ENCODE peak calls at places on chromosome 22, in nine cellular contexts. One of them, this sample, is unnamed. For H3K9me3, the result is how much of the 10 kb centered on the place peaks cover.

GRCh38 chr22:17086750-17087149 is 1.9 kb downstream of the IL17RA start:
- DNase-seq in adrenal gland: no peak
- DNase-seq in tibial nerve: no peak
- DNase-seq in AG04450: no peak
- DNase-seq in body of pancreas: no peak
- DNase-seq in heart left ventricle: no peak
- DNase-seq in pancreas: no peak
- DNase-seq in upper lobe of right lung: peak
- DNase-seq in cardiac muscle cell: no peak
- DNase-seq in this sample: no peak

GRCh38 chr22:28899199-28899853 is 16.0 kb downstream of the ZNRF3 start:
- DNase-seq in adrenal gland: no peak
- DNase-seq in tibial nerve: no peak
- DNase-seq in AG04450: no peak
- DNase-seq in body of pancreas: no peak
- DNase-seq in heart left ventricle: no peak
- DNase-seq in pancreas: no peak
- DNase-seq in upper lobe of right lung: no peak
- DNase-seq in cardiac muscle cell: no peak
- DNase-seq in this sample: peak

GRCh38 chr22:35399114-35399677 is 744 bp upstream of the MCM5 start:
- DNase-seq in adrenal gland: no peak
- DNase-seq in tibial nerve: no peak
- DNase-seq in AG04450: no peak
- DNase-seq in body of pancreas: no peak
- DNase-seq in heart left ventricle: no peak
- DNase-seq in pancreas: no peak
- DNase-seq in upper lobe of right lung: no peak
- DNase-seq in cardiac muscle cell: no peak
- DNase-seq in this sample: no peak

GRCh38 chr22:17205432-17205831 is 13.8 kb downstream of the ADA2 start:
- DNase-seq in adrenal gland: no peak
- DNase-seq in tibial nerve: no peak
- DNase-seq in AG04450: no peak
- DNase-seq in body of pancreas: no peak
- DNase-seq in heart left ventricle: no peak
- DNase-seq in pancreas: no peak
- DNase-seq in upper lobe of right lung: no peak
- DNase-seq in cardiac muscle cell: no peak
- DNase-seq in this sample: no peak

GRCh38 chr22:25545677-25546076 is 18.8 kb upstream of the GRK3 start:
- DNase-seq in adrenal gland: no peak
- DNase-seq in tibial nerve: no peak
- DNase-seq in AG04450: no peak
- DNase-seq in body of pancreas: no peak
- DNase-seq in heart left ventricle: no peak
- DNase-seq in pancreas: no peak
- DNase-seq in upper lobe of right lung: no peak
- DNase-seq in cardiac muscle cell: no peak
- DNase-seq in this sample: no peak

GRCh38 chr22:50507991-50508884 is at the start of gene NCAPH2:
- DNase-seq in adrenal gland: peak
- DNase-seq in tibial nerve: peak
- DNase-seq in AG04450: peak
- DNase-seq in body of pancreas: peak
- DNase-seq in heart left ventricle: peak
- DNase-seq in pancreas: peak
- DNase-seq in upper lobe of right lung: peak
- DNase-seq in cardiac muscle cell: no peak
- DNase-seq in this sample: no peak

GRCh38 chr22:24953294-24954113 is 988 bp downstream of the KIAA1671 start:
- DNase-seq in adrenal gland: peak
- DNase-seq in tibial nerve: no peak
- DNase-seq in AG04450: no peak
- DNase-seq in body of pancreas: peak
- DNase-seq in heart left ventricle: peak
- DNase-seq in pancreas: peak
- DNase-seq in upper lobe of right lung: peak
- DNase-seq in cardiac muscle cell: peak
- DNase-seq in this sample: no peak

GRCh38 chr22:25141994-25142620 is 57.6 kb upstream of the CRYBB3 start:
- DNase-seq in adrenal gland: peak
- DNase-seq in tibial nerve: no peak
- DNase-seq in AG04450: no peak
- DNase-seq in body of pancreas: no peak
- DNase-seq in heart left ventricle: no peak
- DNase-seq in pancreas: no peak
- DNase-seq in upper lobe of right lung: no peak
- DNase-seq in cardiac muscle cell: no peak
- DNase-seq in this sample: no peak

GRCh38 chr22:27801197-27801615 is 350 bp downstream of the MN1 start:
- DNase-seq in adrenal gland: no peak
- DNase-seq in tibial nerve: no peak
- DNase-seq in AG04450: no peak
- DNase-seq in body of pancreas: no peak
- DNase-seq in heart left ventricle: no peak
- DNase-seq in pancreas: no peak
- DNase-seq in upper lobe of right lung: peak
- DNase-seq in cardiac muscle cell: peak
- DNase-seq in this sample: no peak

GRCh38 chr22:21450320-21450831 is 16.8 kb upstream of the TMEM191C start:
- DNase-seq in adrenal gland: peak
- DNase-seq in tibial nerve: peak
- DNase-seq in AG04450: no peak
- DNase-seq in body of pancreas: peak
- DNase-seq in heart left ventricle: peak
- DNase-seq in pancreas: no peak
- DNase-seq in upper lobe of right lung: peak
- DNase-seq in cardiac muscle cell: no peak
- DNase-seq in this sample: no peak

GRCh38 chr22:35782504-35782903 is 64.8 kb downstream of the APOL5 start:
- DNase-seq in adrenal gland: no peak
- DNase-seq in tibial nerve: no peak
- DNase-seq in AG04450: no peak
- DNase-seq in body of pancreas: no peak
- DNase-seq in heart left ventricle: no peak
- DNase-seq in pancreas: no peak
- DNase-seq in upper lobe of right lung: no peak
- DNase-seq in cardiac muscle cell: no peak
- DNase-seq in this sample: no peak

GRCh38 chr22:41340357-41340756 is 39.0 kb downstream of the ZC3H7B start:
- DNase-seq in adrenal gland: no peak
- DNase-seq in tibial nerve: no peak
- DNase-seq in AG04450: no peak
- DNase-seq in body of pancreas: no peak
- DNase-seq in heart left ventricle: no peak
- DNase-seq in pancreas: no peak
- DNase-seq in upper lobe of right lung: no peak
- DNase-seq in cardiac muscle cell: no peak
- DNase-seq in this sample: no peak

GRCh38 chr22:24550028-24550901 is 4.7 kb downstream of the GUCD1 start:
- DNase-seq in adrenal gland: no peak
- DNase-seq in tibial nerve: no peak
- DNase-seq in AG04450: no peak
- DNase-seq in body of pancreas: peak
- DNase-seq in heart left ventricle: no peak
- DNase-seq in pancreas: peak
- DNase-seq in upper lobe of right lung: no peak
- DNase-seq in cardiac muscle cell: no peak
- DNase-seq in this sample: no peak

GRCh38 chr22:30245181-30245984 is 1.2 kb downstream of the LIF start:
- DNase-seq in adrenal gland: no peak
- DNase-seq in tibial nerve: no peak
- DNase-seq in AG04450: no peak
- DNase-seq in body of pancreas: no peak
- DNase-seq in heart left ventricle: no peak
- DNase-seq in pancreas: no peak
- DNase-seq in upper lobe of right lung: no peak
- DNase-seq in cardiac muscle cell: no peak
- DNase-seq in this sample: no peak

GRCh38 chr22:39908737-39909136 is 7.9 kb downstream of the GRAP2 start:
- DNase-seq in adrenal gland: no peak
- DNase-seq in tibial nerve: no peak
- DNase-seq in AG04450: no peak
- DNase-seq in body of pancreas: no peak
- DNase-seq in heart left ventricle: no peak
- DNase-seq in pancreas: no peak
- DNase-seq in upper lobe of right lung: no peak
- DNase-seq in cardiac muscle cell: no peak
- DNase-seq in this sample: no peak

GRCh38 chr22:24363243-24363642 is 64.2 kb upstream of the ADORA2A start:
- DNase-seq in adrenal gland: no peak
- DNase-seq in tibial nerve: no peak
- DNase-seq in AG04450: no peak
- DNase-seq in body of pancreas: no peak
- DNase-seq in heart left ventricle: no peak
- DNase-seq in pancreas: no peak
- DNase-seq in upper lobe of right lung: no peak
- DNase-seq in cardiac muscle cell: no peak
- DNase-seq in this sample: no peak

GRCh38 chr22:17264321-17265052 is 45.3 kb upstream of the ADA2 start:
- DNase-seq in adrenal gland: no peak
- DNase-seq in tibial nerve: no peak
- DNase-seq in AG04450: no peak
- DNase-seq in body of pancreas: no peak
- DNase-seq in heart left ventricle: peak
- DNase-seq in pancreas: no peak
- DNase-seq in upper lobe of right lung: no peak
- DNase-seq in cardiac muscle cell: peak
- DNase-seq in this sample: no peak

GRCh38 chr22:39463931-39464390 is 7.1 kb downstream of the MGAT3 start:
- DNase-seq in adrenal gland: no peak
- DNase-seq in tibial nerve: no peak
- DNase-seq in AG04450: no peak
- DNase-seq in body of pancreas: no peak
- DNase-seq in heart left ventricle: peak
- DNase-seq in pancreas: no peak
- DNase-seq in upper lobe of right lung: peak
- DNase-seq in cardiac muscle cell: no peak
- DNase-seq in this sample: no peak

GRCh38 chr22:19951351-19951750 is 9.7 kb upstream of the TXNRD2 start:
- DNase-seq in adrenal gland: peak
- DNase-seq in tibial nerve: no peak
- DNase-seq in AG04450: no peak
- DNase-seq in body of pancreas: peak
- DNase-seq in heart left ventricle: no peak
- DNase-seq in pancreas: no peak
- DNase-seq in upper lobe of right lung: no peak
- DNase-seq in cardiac muscle cell: no peak
- DNase-seq in this sample: no peak
- H3K27ac ChIP-seq in adrenal gland: peak
- H3K27ac ChIP-seq in tibial nerve: no peak
- H3K27ac ChIP-seq in AG04450: no peak
- H3K27ac ChIP-seq in body of pancreas: peak
- H3K27ac ChIP-seq in heart left ventricle: no peak
- H3K27ac ChIP-seq in pancreas: no peak
- H3K27ac ChIP-seq in upper lobe of right lung: no peak
- H3K27ac ChIP-seq in cardiac muscle cell: no peak
- H3K27ac ChIP-seq in this sample: no peak

GRCh38 chr22:22460635-22461034 is 47.9 kb downstream of the ZNF280B start:
- DNase-seq in adrenal gland: no peak
- DNase-seq in tibial nerve: no peak
- DNase-seq in AG04450: no peak
- DNase-seq in body of pancreas: no peak
- DNase-seq in heart left ventricle: no peak
- DNase-seq in pancreas: no peak
- DNase-seq in upper lobe of right lung: no peak
- DNase-seq in cardiac muscle cell: no peak
- DNase-seq in this sample: no peak
- TF ChIP-seq CTCF in adrenal gland: peak
- TF ChIP-seq CTCF in tibial nerve: no peak
- TF ChIP-seq CTCF in AG04450: peak
- TF ChIP-seq CTCF in body of pancreas: no peak
- TF ChIP-seq CTCF in heart left ventricle: no peak
- TF ChIP-seq CTCF in pancreas: no peak
- TF ChIP-seq CTCF in upper lobe of right lung: peak
- TF ChIP-seq CTCF in cardiac muscle cell: no peak
- TF ChIP-seq CTCF in this sample: peak

DNA sequence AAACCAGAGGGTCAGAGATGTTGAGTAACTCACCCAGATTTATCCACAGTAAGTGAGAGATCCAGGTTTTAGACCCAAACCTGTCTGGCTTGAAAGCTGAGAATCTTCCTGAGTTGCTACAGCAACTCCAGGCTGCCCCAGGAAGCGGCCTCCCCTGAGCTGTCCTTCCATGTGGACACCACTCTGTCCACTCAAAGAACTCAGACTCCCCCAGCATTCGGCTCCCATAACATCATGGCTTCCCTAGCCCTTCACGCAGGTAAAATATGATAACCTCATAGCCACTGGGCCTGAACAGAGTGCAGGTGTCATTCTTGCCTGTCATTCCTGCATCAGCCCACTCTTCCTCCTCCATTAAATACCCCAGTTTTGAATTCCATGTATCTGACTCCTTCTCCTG is 657.8 kb downstream of the TBC1D22A start:
- DNase-seq in adrenal gland: no peak
- DNase-seq in tibial nerve: no peak
- DNase-seq in AG04450: no peak
- DNase-seq in body of pancreas: no peak
- DNase-seq in heart left ventricle: no peak
- DNase-seq in pancreas: no peak
- DNase-seq in upper lobe of right lung: no peak
- DNase-seq in cardiac muscle cell: no peak
- DNase-seq in this sample: no peak
- H3K9me3 ChIP-seq in adrenal gland: under half
- H3K9me3 ChIP-seq in tibial nerve: under half
- H3K9me3 ChIP-seq in AG04450: under half
- H3K9me3 ChIP-seq in body of pancreas: under half
- H3K9me3 ChIP-seq in heart left ventricle: under half
- H3K9me3 ChIP-seq in pancreas: under half
- H3K9me3 ChIP-seq in upper lobe of right lung: under half
- H3K9me3 ChIP-seq in cardiac muscle cell: under half
- H3K9me3 ChIP-seq in this sample: under half

DNA sequence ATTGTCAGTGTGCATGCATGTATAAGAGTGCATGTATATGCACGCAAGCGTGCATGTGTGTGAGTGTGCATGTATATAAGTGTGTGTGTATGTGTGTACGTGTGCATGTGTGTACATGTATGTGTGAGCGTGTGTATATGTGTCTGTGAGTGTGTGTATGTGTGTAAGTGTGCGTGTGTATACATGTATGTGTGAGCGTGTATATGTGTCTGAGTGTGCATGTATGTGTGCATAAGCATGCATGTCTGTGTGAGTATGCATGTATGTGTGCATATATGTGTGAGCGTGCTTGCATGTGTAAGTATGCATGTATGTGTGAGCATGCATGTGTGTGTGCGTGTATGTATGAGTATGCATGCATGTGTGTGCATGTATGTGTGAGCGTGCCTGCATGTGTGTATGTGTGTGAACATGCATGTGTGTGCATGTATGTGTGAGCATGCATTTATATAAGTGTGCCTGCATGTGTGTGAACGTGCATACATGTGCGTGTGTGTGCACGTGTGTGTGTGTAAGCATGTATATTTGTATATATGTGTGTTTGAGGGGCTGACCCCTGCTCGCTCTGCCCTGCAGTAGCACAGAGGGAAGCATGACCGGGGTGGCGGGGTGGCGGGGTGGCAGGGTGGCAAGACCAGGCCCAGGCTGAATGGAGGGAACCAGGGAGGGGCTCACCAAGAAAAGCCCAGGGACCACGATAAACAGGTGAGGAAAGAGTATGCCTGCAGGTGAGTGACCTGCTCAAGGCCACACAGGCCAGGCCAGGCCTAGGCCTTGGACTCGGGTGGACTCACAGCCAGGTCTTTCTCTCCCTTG is 26.3 kb downstream of the CYTH4 start:
- DNase-seq in adrenal gland: no peak
- DNase-seq in tibial nerve: no peak
- DNase-seq in AG04450: no peak
- DNase-seq in body of pancreas: no peak
- DNase-seq in heart left ventricle: no peak
- DNase-seq in pancreas: no peak
- DNase-seq in upper lobe of right lung: no peak
- DNase-seq in cardiac muscle cell: no peak
- DNase-seq in this sample: no peak
- H3K27ac ChIP-seq in adrenal gland: no peak
- H3K27ac ChIP-seq in tibial nerve: no peak
- H3K27ac ChIP-seq in AG04450: peak
- H3K27ac ChIP-seq in body of pancreas: no peak
- H3K27ac ChIP-seq in heart left ventricle: peak
- H3K27ac ChIP-seq in pancreas: peak
- H3K27ac ChIP-seq in upper lobe of right lung: peak
- H3K27ac ChIP-seq in cardiac muscle cell: no peak
- H3K27ac ChIP-seq in this sample: peak